ENCODE peak calls at places on chromosome 2, in seven cellular contexts. X, G, Q, V, C, I and P are unnamed samples.
A peak's percentile ranks its signal among the peaks of the same experiment; 100 is the strongest.

GRCh38 chr2:64311948-64312621 is 141.9 kb upstream of the LGALSL start:
- DNase-seq in C (no peak), X (peak; percentile 98), G (no peak), I (peak; percentile 59), V (peak; percentile 82), Q (no peak), P (peak; percentile 83)

GRCh38 chr2:15675456-15676195 is 84.0 kb downstream of the DDX1 start:
- DNase-seq in Q (no peak), C (no peak), X (peak; percentile 56), G (no peak), V (no peak), I (no peak), P (no peak)

GRCh38 chr2:15058015-15058414 is 425.5 kb downstream of the LRATD1 start:
- DNase-seq in X (no peak), G (no peak), I (peak; percentile 51), C (no peak), Q (no peak), V (no peak), P (no peak)

GRCh38 chr2:114729025-114729424 is 286.6 kb downstream of the DPP10 start:
- DNase-seq in I (no peak), X (peak; percentile 24), G (no peak), C (no peak), V (no peak), Q (no peak), P (no peak)

GRCh38 chr2:171893196-171893823 is 734 bp downstream of the SLC25A12 start:
- DNase-seq in C (no peak), Q (no peak), V (no peak), X (no peak), I (peak; percentile 5), G (no peak), P (no peak)

GRCh38 chr2:59726226-59726800 is 827.1 kb downstream of the BCL11A start:
- DNase-seq in G (no peak), X (no peak), C (no peak), V (no peak), Q (no peak), I (no peak), P (no peak)

GRCh38 chr2:102841107-102841840 is 79.4 kb downstream of the TMEM182 start:
- DNase-seq in V (peak; percentile 24), C (no peak), I (peak; percentile 24), Q (no peak), X (peak; percentile 39), G (no peak), P (peak; percentile 29)

GRCh38 chr2:26650713-26651457 is 9.7 kb upstream of the CIB4 start:
- DNase-seq in C (no peak), X (no peak), Q (no peak), V (no peak), I (no peak), G (no peak), P (no peak)

GRCh38 chr2:26740890-26741302 is 23.2 kb upstream of the SLC35F6 start:
- DNase-seq in G (no peak), I (no peak), V (no peak), X (no peak), C (no peak), Q (no peak), P (no peak)